ENCODE peak calls at places on chromosomes 13 and 19, in eight cellular contexts. B is MM.1S, N is PC-9, L is HCT116, V is PC-3, Z is SK-N-SH, K is GM23338, C is hepatocyte. P is an unnamed sample. For H3K9me2 and H3K79me2, the result is how much of the 10 kb centered on the place peaks cover.

GRCh38 chr13:107202371-107203023 is 634.6 kb upstream of the ARGLU1 start:
- DNase-seq in B (no peak), N (no peak), L (no peak), V (peak), Z (no peak), K (no peak), C (peak), P (no peak)

GRCh38 chr13:98977568-98978270 is at the start of gene DOCK9:
- DNase-seq in B (no peak), N (peak), L (no peak), V (peak), Z (no peak), K (peak), C (peak), P (no peak)

GRCh38 chr19:29326351-29326750 is 113.4 kb upstream of the UQCRFS1 start:
- DNase-seq in B (no peak), N (no peak), L (no peak), V (no peak), Z (no peak), K (no peak), C (no peak), P (no peak)

GRCh38 chr13:29771247-29771646 is 79.2 kb downstream of the UBL3 start:
- DNase-seq in B (peak), N (peak), L (peak), V (peak), Z (peak), K (peak), C (peak), P (peak)

GRCh38 chr13:32610538-32610937 is 24.3 kb downstream of the PDS5B start:
- DNase-seq in B (no peak), N (no peak), L (no peak), V (no peak), Z (no peak), K (no peak), C (no peak), P (no peak)

GRCh38 chr19:44814517-44814916 is 5.6 kb downstream of the BCAM start:
- DNase-seq in B (no peak), N (no peak), L (no peak), V (no peak), Z (no peak), K (no peak), C (no peak), P (no peak)

GRCh38 chr13:71875823-71876222 is 8.8 kb upstream of the DACH1 start:
- DNase-seq in B (no peak), N (no peak), L (no peak), V (no peak), Z (no peak), K (no peak), C (no peak), P (no peak)

GRCh38 chr13:37701972-37702371 is 103.4 kb upstream of the POSTN start:
- DNase-seq in B (no peak), N (no peak), L (no peak), V (peak), Z (no peak), K (no peak), C (peak), P (no peak)

GRCh38 chr13:104181526-104182231 is 1115.5 kb upstream of the SLC10A2 start:
- DNase-seq in B (no peak), N (no peak), L (no peak), V (no peak), Z (no peak), K (peak), C (no peak), P (no peak)

GRCh38 chr19:51695088-51695487 is 2.0 kb downstream of the SPACA6 start:
- DNase-seq in B (no peak), N (no peak), L (no peak), V (no peak), Z (peak), K (no peak), C (no peak), P (no peak)

GRCh38 chr19:13986348-13986904 is 19.7 kb downstream of the RFX1 start:
- DNase-seq in B (peak), N (no peak), L (no peak), V (no peak), Z (peak), K (peak), C (peak), P (peak)

GRCh38 chr19:47005164-47005641 is 14.4 kb upstream of the NPAS1 start:
- DNase-seq in B (no peak), N (no peak), L (no peak), V (no peak), Z (no peak), K (peak), C (no peak), P (no peak)

GRCh38 chr13:80465321-80465720 is 124.4 kb upstream of the SPRY2 start:
- DNase-seq in B (no peak), N (no peak), L (no peak), V (no peak), Z (no peak), K (no peak), C (no peak), P (no peak)

GRCh38 chr13:80458546-80458945 is 117.6 kb upstream of the SPRY2 start:
- DNase-seq in B (no peak), N (no peak), L (no peak), V (no peak), Z (no peak), K (no peak), C (no peak), P (no peak)

GRCh38 chr13:80462567-80462966 is 121.6 kb upstream of the SPRY2 start:
- DNase-seq in B (no peak), N (no peak), L (no peak), V (no peak), Z (no peak), K (no peak), C (no peak), P (no peak)

GRCh38 chr13:80462037-80462436 is 121.1 kb upstream of the SPRY2 start:
- DNase-seq in B (no peak), N (no peak), L (no peak), V (no peak), Z (no peak), K (no peak), C (no peak), P (no peak)

DNA sequence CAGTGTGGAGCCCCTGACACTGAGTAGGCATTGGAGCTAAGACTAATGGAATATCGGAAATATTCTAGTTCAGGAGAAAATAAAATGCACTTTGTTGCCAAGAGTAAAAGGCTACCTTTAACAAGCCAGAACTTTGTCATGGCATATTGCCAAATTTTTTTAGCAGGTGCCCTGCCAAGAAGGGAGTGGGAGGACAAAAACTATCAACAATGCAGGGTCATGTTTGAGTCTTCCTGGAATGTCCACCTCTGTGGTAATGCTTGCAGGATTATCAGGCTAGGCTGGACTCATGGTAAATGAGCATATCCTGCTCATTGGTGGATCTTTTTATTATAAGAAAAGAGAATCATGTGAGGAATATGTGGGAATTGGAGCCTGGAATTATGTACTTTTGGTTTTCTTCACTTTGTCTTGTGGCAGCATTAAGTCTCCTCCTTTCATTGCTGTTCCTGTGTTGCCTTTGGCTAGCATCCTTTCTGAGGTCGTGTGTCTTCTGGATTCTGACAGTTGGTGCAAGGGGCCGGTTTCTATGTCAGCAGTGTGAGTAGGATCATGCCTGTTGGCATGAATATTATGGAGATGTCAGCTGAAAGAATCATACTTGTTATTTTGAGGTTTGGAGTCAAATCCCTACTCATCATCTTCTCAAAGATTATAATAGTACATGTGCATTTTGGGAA is 122.9 kb upstream of the SPRY2 start:
- DNase-seq in B (no peak), N (no peak), L (no peak), V (peak), Z (no peak), K (no peak), C (no peak), P (no peak)
- H3K9me2 ChIP-seq in B (under half), N (under half), L (under half), V (under half), Z (under half), K (under half), C (under half), P (under half)

GRCh38 chr19:10389863-10390262 is 9.5 kb upstream of the TYK2 start:
- DNase-seq in B (no peak), N (no peak), L (no peak), V (no peak), Z (no peak), K (peak), C (no peak), P (no peak)
- TF ChIP-seq CTCF in B (peak), N (no peak), L (no peak), V (peak), Z (peak), K (peak), C (peak), P (peak)

DNA sequence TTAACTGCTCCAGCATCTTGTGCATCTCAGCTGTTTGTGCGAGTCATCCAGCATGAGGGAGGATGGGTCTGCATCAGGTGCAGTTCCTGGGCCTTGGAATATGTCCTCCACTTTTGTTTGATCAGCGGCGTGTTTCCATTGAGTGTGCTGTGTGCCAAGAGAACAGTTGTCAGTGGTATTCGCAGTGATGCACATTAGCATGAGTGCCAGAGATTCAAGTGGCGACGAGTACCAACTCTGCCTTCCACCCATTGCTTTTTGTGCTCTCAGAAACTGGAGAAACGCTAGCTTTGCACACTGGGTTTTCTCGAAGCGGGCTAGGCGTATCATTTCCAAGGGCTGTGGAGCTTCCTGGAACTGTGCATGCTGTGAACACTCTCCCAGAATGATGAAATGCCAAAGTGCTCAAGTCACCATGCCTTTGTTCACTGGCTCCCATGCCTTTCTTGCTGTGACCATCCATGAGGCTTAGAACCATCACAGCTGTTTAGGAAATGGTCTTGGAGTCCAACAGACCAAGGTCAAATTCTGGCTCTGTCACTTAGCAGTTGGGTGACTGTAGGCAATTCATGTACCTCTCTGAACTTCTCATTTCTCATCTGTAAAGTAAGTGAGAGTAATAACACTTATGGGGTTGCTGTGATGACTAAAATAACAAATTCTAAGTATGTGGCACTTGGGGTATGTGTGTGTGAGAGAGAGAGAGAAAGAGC is 18.4 kb downstream of the LRCH1 start:
- DNase-seq in B (no peak), N (no peak), L (no peak), V (no peak), Z (no peak), K (no peak), C (no peak), P (no peak)
- H3K79me2 ChIP-seq in B (half or more), N (under half), L (half or more), V (half or more), Z (half or more), K (half or more), C (half or more), P (half or more)

GRCh38 chr19:43489310-43489709 is 15.2 kb downstream of the PHLDB3 start:
- DNase-seq in B (no peak), N (no peak), L (no peak), V (no peak), Z (no peak), K (no peak), C (no peak), P (no peak)
- H3K9me2 ChIP-seq in B (under half), N (under half), L (under half), V (under half), Z (under half), K (under half), C (under half), P (under half)

GRCh38 chr19:55536951-55537740 is at the start of gene SBK2:
- DNase-seq in B (no peak), N (no peak), L (no peak), V (no peak), Z (peak), K (peak), C (no peak), P (peak)
- TF ChIP-seq CTCF in B (no peak), N (no peak), L (no peak), V (peak), Z (peak), K (peak), C (peak), P (peak)

DNA sequence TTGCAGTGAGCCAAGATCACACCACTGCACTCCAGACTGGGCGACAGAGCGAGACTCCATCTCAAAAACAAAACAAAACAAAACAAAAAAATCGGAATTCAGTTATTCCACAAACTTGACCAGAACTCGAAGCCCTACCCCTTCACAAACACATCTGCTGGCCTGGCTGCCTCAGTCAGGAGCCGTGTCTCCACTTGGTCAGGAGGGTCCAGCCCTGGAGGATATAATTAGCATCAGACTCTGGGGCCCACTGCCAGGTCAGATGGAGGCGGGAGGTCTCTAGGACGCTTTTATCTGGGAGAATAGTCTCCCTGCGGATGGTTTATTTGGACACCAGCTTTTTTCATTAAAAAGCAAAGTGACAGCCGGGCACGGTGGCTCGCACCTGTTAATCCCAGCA is 8.0 kb downstream of the ELL start:
- DNase-seq in B (no peak), N (no peak), L (no peak), V (no peak), Z (peak), K (no peak), C (no peak), P (no peak)
- H3K79me2 ChIP-seq in B (half or more), N (half or more), L (half or more), V (half or more), Z (half or more), K (half or more), C (half or more), P (half or more)

DNA sequence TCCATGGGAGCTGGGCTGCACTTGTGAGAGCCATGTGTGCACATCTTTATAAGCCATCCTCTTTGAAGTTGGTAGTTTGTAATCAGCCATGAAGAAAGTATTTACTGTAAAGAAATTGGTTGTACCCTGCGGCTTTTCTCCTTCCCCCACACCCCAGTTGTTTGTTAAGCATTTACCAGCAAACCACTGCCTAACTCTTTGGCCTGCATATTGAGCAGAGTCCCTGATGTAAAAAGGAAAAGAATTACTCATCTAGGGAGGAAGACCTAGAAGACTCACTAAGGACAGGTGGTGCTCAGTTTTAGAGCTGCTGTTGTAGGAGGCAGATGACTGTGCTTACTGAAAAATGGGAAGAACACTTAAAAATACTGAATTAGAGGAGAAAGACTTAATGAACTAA is 245.3 kb downstream of the PCCA start:
- DNase-seq in B (no peak), N (no peak), L (no peak), V (no peak), Z (no peak), K (no peak), C (no peak), P (no peak)
- H3K9me2 ChIP-seq in B (under half), N (under half), L (under half), V (under half), Z (under half), K (under half), C (under half), P (under half)

DNA sequence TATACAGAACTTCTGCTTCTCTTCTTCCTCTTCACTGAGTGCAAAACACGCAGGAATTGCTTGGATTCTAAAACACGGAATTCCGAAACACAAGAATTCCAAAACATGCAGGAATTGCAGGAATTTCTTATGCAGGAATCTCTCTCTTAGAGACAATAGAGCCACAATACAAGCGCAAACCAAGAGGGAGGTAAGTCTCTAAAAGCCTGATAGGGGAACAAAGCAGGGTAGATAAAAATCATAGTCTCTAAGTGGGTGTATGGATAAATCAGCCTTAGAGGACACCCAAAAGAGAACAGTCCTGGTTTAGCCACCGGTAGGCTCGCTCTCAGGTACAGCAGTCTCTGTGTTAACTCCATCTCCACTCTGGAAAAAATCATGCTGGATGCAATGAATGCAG is 112.9 kb downstream of the LHFPL6 start:
- DNase-seq in B (no peak), N (no peak), L (no peak), V (no peak), Z (no peak), K (peak), C (no peak), P (no peak)
- TF ChIP-seq CTCF in B (no peak), N (no peak), L (no peak), V (no peak), Z (no peak), K (no peak), C (no peak), P (no peak)

GRCh38 chr19:3369337-3370213 is 3.2 kb downstream of the NFIC start:
- DNase-seq in B (no peak), N (no peak), L (no peak), V (peak), Z (no peak), K (peak), C (peak), P (no peak)

GRCh38 chr19:3366761-3367571 is 583 bp downstream of the NFIC start:
- DNase-seq in B (no peak), N (no peak), L (no peak), V (peak), Z (peak), K (no peak), C (no peak), P (no peak)

GRCh38 chr19:3367572-3368440 is 1.4 kb downstream of the NFIC start:
- DNase-seq in B (no peak), N (no peak), L (no peak), V (no peak), Z (peak), K (no peak), C (no peak), P (no peak)

GRCh38 chr19:3368848-3369336 is 2.5 kb downstream of the NFIC start:
- DNase-seq in B (no peak), N (no peak), L (no peak), V (no peak), Z (no peak), K (no peak), C (no peak), P (no peak)

DNA sequence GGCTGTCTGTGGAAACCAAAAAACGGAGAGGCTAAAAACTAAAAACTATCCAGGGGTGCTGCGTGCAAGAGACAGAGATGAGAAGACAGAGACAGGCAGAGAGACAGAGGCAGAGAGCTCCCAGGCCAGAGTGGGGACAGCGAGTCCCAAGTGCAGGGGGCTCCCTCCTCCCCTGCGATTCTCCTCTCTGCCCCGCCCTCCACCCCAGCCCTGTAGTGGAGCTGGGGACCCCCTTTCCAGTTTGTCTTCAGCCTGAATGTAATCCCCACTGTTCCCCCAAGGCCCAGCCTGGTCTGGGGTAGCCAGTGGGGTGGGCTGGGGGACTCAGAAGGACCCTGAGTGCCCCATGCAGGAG is 2.0 kb downstream of the NFIC start:
- DNase-seq in B (no peak), N (no peak), L (no peak), V (no peak), Z (no peak), K (no peak), C (no peak), P (no peak)
- H3K79me2 ChIP-seq in B (under half), N (half or more), L (half or more), V (half or more), Z (half or more), K (under half), C (under half), P (under half)

DNA sequence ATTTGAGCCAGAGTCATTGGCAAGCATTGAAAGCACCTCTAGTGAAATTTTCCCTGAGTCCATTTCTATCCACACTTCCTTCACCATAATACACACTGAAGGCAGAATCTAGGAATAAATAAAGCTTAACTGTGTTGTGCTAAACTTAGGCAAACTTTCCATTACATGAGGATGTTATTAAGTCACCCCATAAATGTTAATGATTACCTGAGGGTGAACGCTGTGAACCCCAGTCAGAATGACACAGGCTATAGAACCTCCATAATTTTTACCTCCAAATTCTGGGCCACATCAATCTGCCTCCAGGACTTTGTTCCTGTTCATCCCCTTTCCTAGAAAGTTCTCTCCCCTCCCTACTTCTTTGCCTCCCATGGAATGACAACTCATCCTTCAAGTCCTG is 71.1 kb downstream of the RAP2A start:
- DNase-seq in B (no peak), N (no peak), L (no peak), V (no peak), Z (no peak), K (no peak), C (no peak), P (no peak)
- H3K9me2 ChIP-seq in B (under half), N (under half), L (under half), V (under half), Z (under half), K (under half), C (under half), P (under half)

P was measured in OCI-LY7.